ENCODE peak calls at places on chromosome 22, in eight cellular contexts. R, D, I, O, W, A, S and P are unnamed samples.

GRCh38 chr22:37020192-37020479 is 594 bp downstream of the MPST start:
- DNase-seq in D (peak; percentile 34), S (peak; percentile 56), O (no peak), R (peak; percentile 63), I (peak; percentile 46), A (peak; percentile 66), W (no peak), P (no peak)

GRCh38 chr22:29461263-29461662 is 18.8 kb upstream of the NEFH start:
- DNase-seq in I (no peak), R (no peak), S (no peak), D (no peak), A (no peak), W (no peak), O (no peak), P (no peak)

GRCh38 chr22:43923631-43924548 is at the start of gene PNPLA3:
- DNase-seq in I (peak; percentile 93), R (peak; percentile 75), O (no peak), W (peak; percentile 54), S (peak; percentile 80), A (peak; percentile 90), D (peak; percentile 74), P (peak; percentile 60)

GRCh38 chr22:48354082-48354481 is 1473.6 kb downstream of the BRD1 start:
- DNase-seq in W (no peak), I (no peak), A (no peak), R (no peak), D (no peak), S (no peak), O (no peak), P (no peak)

GRCh38 chr22:22201185-22201924 is 43.2 kb upstream of the VPREB1 start:
- DNase-seq in D (peak; percentile 75), S (no peak), O (no peak), R (peak; percentile 39), I (no peak), W (no peak), A (peak; percentile 71), P (no peak)

GRCh38 chr22:33083212-33083611 is 25.0 kb upstream of the SYN3 start:
- DNase-seq in A (peak; percentile 3), W (no peak), I (no peak), D (no peak), S (no peak), R (peak; percentile 13), O (peak; percentile 4), P (no peak)

GRCh38 chr22:30863161-30863833 is 105.3 kb downstream of the MORC2 start:
- DNase-seq in A (no peak), O (no peak), R (peak; percentile 16), I (no peak), D (no peak), W (no peak), S (no peak), P (no peak)

GRCh38 chr22:35354068-35354467 is 26.8 kb upstream of the HMOX1 start:
- DNase-seq in S (no peak), D (no peak), W (no peak), A (no peak), O (no peak), I (no peak), R (no peak), P (no peak)

GRCh38 chr22:36359172-36359973 is 28.4 kb downstream of the MYH9 start:
- DNase-seq in O (no peak), I (no peak), D (no peak), W (no peak), A (no peak), R (no peak), S (no peak), P (no peak)

GRCh38 chr22:35229865-35230264 is 27.4 kb upstream of the HMGXB4 start:
- DNase-seq in S (no peak), R (no peak), I (no peak), A (no peak), O (no peak), D (no peak), W (no peak), P (no peak)

GRCh38 chr22:48782817-48783511 is 1044.7 kb downstream of the BRD1 start:
- DNase-seq in A (no peak), W (no peak), S (no peak), I (no peak), O (no peak), R (no peak), D (peak; percentile 13), P (no peak)

GRCh38 chr22:21755855-21756284 is 20.3 kb upstream of the YPEL1 start:
- DNase-seq in O (no peak), A (peak; percentile 79), I (no peak), S (peak; percentile 58), W (no peak), D (no peak), R (peak; percentile 92), P (no peak)

GRCh38 chr22:16824718-16825687 is at the start of gene XKR3:
- DNase-seq in D (no peak), W (no peak), R (peak; percentile 74), O (no peak), S (peak; percentile 7), I (no peak), A (no peak), P (peak; percentile 11)
- H3K4me3 ChIP-seq in D (no peak within 1 kb of the TSS), W (no peak within 1 kb of the TSS), R (no peak within 1 kb of the TSS), O (peak within 1 kb of the TSS; percentile 15), S (no peak within 1 kb of the TSS), I (no peak within 1 kb of the TSS), A (no peak within 1 kb of the TSS), P (no peak within 1 kb of the TSS)

GRCh38 chr22:28379075-28379806 is 300.4 kb downstream of the TTC28 start:
- DNase-seq in I (no peak), S (no peak), O (no peak), W (no peak), R (no peak), D (no peak), A (no peak), P (no peak)
- H3K4me3 ChIP-seq in I (no peak overlapping the region), S (no peak overlapping the region), O (no peak overlapping the region), W (no peak overlapping the region), R (no peak overlapping the region), D (no peak overlapping the region), A (no peak overlapping the region), P (no peak overlapping the region)

DNA sequence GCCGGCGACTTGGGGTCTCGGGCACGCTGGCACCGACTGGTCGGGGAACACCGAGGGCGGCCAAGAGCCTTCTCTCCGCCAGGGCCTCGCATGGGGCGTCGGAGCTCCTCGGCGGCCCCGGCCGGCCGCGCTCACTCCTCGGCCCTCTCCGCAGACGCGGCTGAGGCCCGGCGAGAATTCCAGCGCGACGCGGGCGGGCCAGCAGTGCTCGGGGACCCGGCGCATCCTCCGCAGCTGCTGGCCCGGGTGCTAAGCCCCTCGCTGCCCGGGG is 5.6 kb downstream of the TBX1 start:
- DNase-seq in O (no peak), S (no peak), R (no peak), A (no peak), I (no peak), W (no peak), D (no peak), P (no peak)
- H3K4me3 ChIP-seq in O (no peak overlapping the region), S (no peak overlapping the region), R (no peak overlapping the region), A (no peak overlapping the region), I (no peak overlapping the region), W (no peak overlapping the region), D (peak overlapping the region; percentile 40), P (no peak overlapping the region)

DNA sequence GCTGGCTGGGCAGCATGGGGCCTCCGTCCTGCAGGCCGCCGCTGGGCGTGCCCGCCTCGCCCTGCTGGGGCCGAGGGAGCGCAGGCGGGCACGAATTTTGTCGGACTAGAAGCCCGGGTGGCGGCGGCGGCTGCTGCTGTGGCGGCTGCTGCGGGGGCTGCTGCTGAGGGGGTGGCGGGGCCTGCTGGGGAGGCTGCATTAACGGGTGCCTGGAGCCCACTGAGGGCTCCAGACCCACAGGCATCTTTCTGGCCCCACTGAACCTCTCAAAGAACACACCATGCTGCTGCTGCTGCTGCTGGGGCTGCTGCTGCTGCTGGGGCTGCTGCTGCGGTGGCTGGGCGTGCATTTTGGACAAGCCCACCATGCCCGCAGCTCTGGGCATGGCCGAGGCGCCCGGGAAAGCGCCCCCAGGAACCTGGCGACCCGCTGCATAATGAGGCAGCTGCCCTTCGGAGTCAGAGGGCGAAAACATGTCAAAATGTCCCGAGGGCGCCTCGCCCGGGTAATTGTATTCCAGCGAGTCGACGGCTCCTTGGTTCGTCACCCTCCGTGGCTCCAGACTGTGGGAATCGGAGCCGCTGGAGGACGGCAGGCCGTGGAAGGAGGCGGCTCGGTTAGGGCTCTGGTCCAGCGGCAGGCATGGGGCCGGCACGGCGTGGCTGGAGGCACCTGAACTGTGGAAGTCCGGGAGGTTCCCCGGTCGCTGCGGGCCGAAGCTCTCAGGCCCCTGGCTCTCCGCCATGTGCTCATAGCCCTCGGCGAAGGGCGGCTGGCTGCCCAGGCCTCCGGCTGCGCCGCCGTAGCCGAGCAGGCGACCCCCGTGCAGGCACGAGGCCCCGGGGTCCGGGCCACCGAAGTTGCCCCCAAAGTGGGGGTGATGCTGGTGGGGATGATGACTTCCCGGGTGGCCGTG is 2.0 kb downstream of the MN1 start:
- DNase-seq in D (no peak), A (peak; percentile 25), O (no peak), I (peak; percentile 49), W (no peak), R (no peak), S (no peak), P (no peak)
- H3K4me3 ChIP-seq in D (peak overlapping the region; percentile 90), A (peak overlapping the region; percentile 82), O (no peak overlapping the region), I (peak overlapping the region; percentile 57), W (peak overlapping the region; percentile 53), R (no peak overlapping the region), S (peak overlapping the region; percentile 81), P (peak overlapping the region; percentile 74)

GRCh38 chr22:26534166-26534855 is 22.0 kb upstream of the TFIP11 start:
- DNase-seq in S (no peak), A (no peak), D (no peak), O (no peak), R (no peak), I (no peak), W (no peak), P (no peak)

GRCh38 chr22:26535499-26535898 is 23.2 kb upstream of the TFIP11 start:
- DNase-seq in A (no peak), I (no peak), R (no peak), S (no peak), W (no peak), O (no peak), D (peak; percentile 43), P (no peak)

GRCh38 chr22:26536762-26537134 is 24.5 kb upstream of the TFIP11 start:
- DNase-seq in R (no peak), A (no peak), O (no peak), I (no peak), S (no peak), D (no peak), W (no peak), P (no peak)

GRCh38 chr22:26536056-26536761 is 23.9 kb upstream of the TFIP11 start:
- DNase-seq in D (no peak), O (no peak), R (peak; percentile 11), W (no peak), I (no peak), S (no peak), A (no peak), P (no peak)

DNA sequence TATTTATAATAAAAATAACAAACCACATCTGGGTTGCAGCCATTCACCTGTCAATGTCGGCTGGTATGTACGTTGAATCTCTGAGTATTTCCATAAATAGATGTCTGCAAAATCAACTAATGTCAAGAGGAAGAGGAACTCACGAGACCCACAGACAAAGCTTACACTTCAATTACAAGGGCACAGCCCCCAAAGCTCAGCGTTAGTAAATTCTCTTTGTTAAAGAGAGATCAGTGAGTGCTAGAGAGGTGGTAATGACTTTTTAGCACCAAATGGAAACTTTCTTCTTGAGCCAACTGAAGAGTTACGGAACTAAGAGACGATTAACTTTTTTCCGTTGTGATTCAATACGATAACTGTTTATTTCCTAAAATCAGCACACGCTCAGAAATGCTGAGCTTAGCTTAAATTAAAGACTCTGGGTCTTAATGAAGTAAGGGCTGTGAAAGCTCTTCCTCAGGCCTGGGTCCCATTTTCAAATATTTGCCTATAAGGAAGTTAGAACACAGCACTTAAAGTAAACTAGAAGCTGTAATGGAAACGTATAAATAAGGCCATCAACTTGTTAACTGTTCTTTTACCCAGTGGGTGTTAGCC is 22.7 kb upstream of the TFIP11 start:
- DNase-seq in D (peak; percentile 28), R (no peak), O (no peak), A (no peak), S (no peak), W (no peak), I (no peak), P (no peak)
- H3K4me3 ChIP-seq in D (no peak overlapping the region), R (no peak overlapping the region), O (no peak overlapping the region), A (no peak overlapping the region), S (no peak overlapping the region), W (no peak overlapping the region), I (no peak overlapping the region), P (no peak overlapping the region)